ENCODE peak calls at places on chromosome 16, in five cellular contexts. One of them, this sample, is unnamed.

GRCh38 chr16:66476328-66477027 is 49.4 kb downstream of the BEAN1 start:
- DNase-seq in CD8-positive, alpha-beta T cell: peak
- DNase-seq in activated CD4-positive, alpha-beta T cell treated with anti-CD3 and anti-CD28 coated beads, Interleukin-2, amount 50 U/mL, for 1 hour: peak
- DNase-seq in HTR-8/SVneo: no peak
- DNase-seq in fibroblast of gingiva: no peak
- DNase-seq in this sample: no peak

GRCh38 chr16:87550510-87550961 is 51.8 kb upstream of the JPH3 start:
- DNase-seq in fibroblast of gingiva: no peak
- DNase-seq in CD8-positive, alpha-beta T cell: peak
- DNase-seq in activated CD4-positive, alpha-beta T cell treated with anti-CD3 and anti-CD28 coated beads, Interleukin-2, amount 50 U/mL, for 1 hour: peak
- DNase-seq in HTR-8/SVneo: no peak
- DNase-seq in this sample: peak

GRCh38 chr16:8852534-8852933 is 16.3 kb downstream of the CARHSP1 start:
- DNase-seq in HTR-8/SVneo: no peak
- DNase-seq in activated CD4-positive, alpha-beta T cell treated with anti-CD3 and anti-CD28 coated beads, Interleukin-2, amount 50 U/mL, for 1 hour: no peak
- DNase-seq in fibroblast of gingiva: no peak
- DNase-seq in CD8-positive, alpha-beta T cell: no peak
- DNase-seq in this sample: no peak

GRCh38 chr16:11896776-11897175 is 19.0 kb downstream of the GSPT1 start:
- DNase-seq in fibroblast of gingiva: peak
- DNase-seq in CD8-positive, alpha-beta T cell: no peak
- DNase-seq in activated CD4-positive, alpha-beta T cell treated with anti-CD3 and anti-CD28 coated beads, Interleukin-2, amount 50 U/mL, for 1 hour: no peak
- DNase-seq in HTR-8/SVneo: no peak
- DNase-seq in this sample: peak

GRCh38 chr16:12559714-12560113 is 244.0 kb downstream of the CPPED1 start:
- DNase-seq in fibroblast of gingiva: peak
- DNase-seq in CD8-positive, alpha-beta T cell: no peak
- DNase-seq in activated CD4-positive, alpha-beta T cell treated with anti-CD3 and anti-CD28 coated beads, Interleukin-2, amount 50 U/mL, for 1 hour: no peak
- DNase-seq in HTR-8/SVneo: no peak
- DNase-seq in this sample: no peak

GRCh38 chr16:67426950-67427349 is 4.0 kb upstream of the HSD11B2 start:
- DNase-seq in fibroblast of gingiva: no peak
- DNase-seq in activated CD4-positive, alpha-beta T cell treated with anti-CD3 and anti-CD28 coated beads, Interleukin-2, amount 50 U/mL, for 1 hour: no peak
- DNase-seq in HTR-8/SVneo: no peak
- DNase-seq in CD8-positive, alpha-beta T cell: no peak
- DNase-seq in this sample: no peak

GRCh38 chr16:76653390-76654026 is 376.3 kb downstream of the CNTNAP4 start:
- DNase-seq in CD8-positive, alpha-beta T cell: no peak
- DNase-seq in HTR-8/SVneo: no peak
- DNase-seq in fibroblast of gingiva: no peak
- DNase-seq in activated CD4-positive, alpha-beta T cell treated with anti-CD3 and anti-CD28 coated beads, Interleukin-2, amount 50 U/mL, for 1 hour: no peak
- DNase-seq in this sample: peak

GRCh38 chr16:68257906-68258800 is 6.2 kb upstream of the SLC7A6 start:
- DNase-seq in activated CD4-positive, alpha-beta T cell treated with anti-CD3 and anti-CD28 coated beads, Interleukin-2, amount 50 U/mL, for 1 hour: no peak
- DNase-seq in CD8-positive, alpha-beta T cell: no peak
- DNase-seq in fibroblast of gingiva: peak
- DNase-seq in HTR-8/SVneo: peak
- DNase-seq in this sample: no peak

GRCh38 chr16:48897698-48898205 is 287.8 kb upstream of the N4BP1 start:
- DNase-seq in fibroblast of gingiva: no peak
- DNase-seq in activated CD4-positive, alpha-beta T cell treated with anti-CD3 and anti-CD28 coated beads, Interleukin-2, amount 50 U/mL, for 1 hour: no peak
- DNase-seq in HTR-8/SVneo: no peak
- DNase-seq in CD8-positive, alpha-beta T cell: no peak
- DNase-seq in this sample: no peak

GRCh38 chr16:77683845-77684526 is 38.3 kb upstream of the NUDT7 start:
- DNase-seq in HTR-8/SVneo: no peak
- DNase-seq in CD8-positive, alpha-beta T cell: no peak
- DNase-seq in activated CD4-positive, alpha-beta T cell treated with anti-CD3 and anti-CD28 coated beads, Interleukin-2, amount 50 U/mL, for 1 hour: no peak
- DNase-seq in fibroblast of gingiva: no peak
- DNase-seq in this sample: peak

GRCh38 chr16:6177781-6178180 is 1080.2 kb upstream of the EEF2KMT start:
- DNase-seq in CD8-positive, alpha-beta T cell: no peak
- DNase-seq in fibroblast of gingiva: no peak
- DNase-seq in activated CD4-positive, alpha-beta T cell treated with anti-CD3 and anti-CD28 coated beads, Interleukin-2, amount 50 U/mL, for 1 hour: no peak
- DNase-seq in HTR-8/SVneo: no peak
- DNase-seq in this sample: no peak

GRCh38 chr16:85751665-85752501 is 987 bp upstream of the C16orf74 start:
- DNase-seq in fibroblast of gingiva: no peak
- DNase-seq in HTR-8/SVneo: peak
- DNase-seq in activated CD4-positive, alpha-beta T cell treated with anti-CD3 and anti-CD28 coated beads, Interleukin-2, amount 50 U/mL, for 1 hour: no peak
- DNase-seq in CD8-positive, alpha-beta T cell: no peak
- DNase-seq in this sample: no peak

GRCh38 chr16:81313731-81314602 is 795 bp upstream of the GAN start:
- DNase-seq in fibroblast of gingiva: no peak
- DNase-seq in HTR-8/SVneo: no peak
- DNase-seq in activated CD4-positive, alpha-beta T cell treated with anti-CD3 and anti-CD28 coated beads, Interleukin-2, amount 50 U/mL, for 1 hour: no peak
- DNase-seq in CD8-positive, alpha-beta T cell: no peak
- DNase-seq in this sample: no peak

GRCh38 chr16:75317101-75317522 is 65.7 kb upstream of the BCAR1 start:
- DNase-seq in HTR-8/SVneo: no peak
- DNase-seq in fibroblast of gingiva: peak
- DNase-seq in activated CD4-positive, alpha-beta T cell treated with anti-CD3 and anti-CD28 coated beads, Interleukin-2, amount 50 U/mL, for 1 hour: no peak
- DNase-seq in CD8-positive, alpha-beta T cell: no peak
- DNase-seq in this sample: no peak

GRCh38 chr16:70437582-70438324 is 1.1 kb downstream of the ST3GAL2 start:
- DNase-seq in CD8-positive, alpha-beta T cell: no peak
- DNase-seq in activated CD4-positive, alpha-beta T cell treated with anti-CD3 and anti-CD28 coated beads, Interleukin-2, amount 50 U/mL, for 1 hour: no peak
- DNase-seq in HTR-8/SVneo: no peak
- DNase-seq in fibroblast of gingiva: peak
- DNase-seq in this sample: no peak

GRCh38 chr16:15777533-15778203 is 79.2 kb downstream of the MYH11 start:
- DNase-seq in activated CD4-positive, alpha-beta T cell treated with anti-CD3 and anti-CD28 coated beads, Interleukin-2, amount 50 U/mL, for 1 hour: no peak
- DNase-seq in CD8-positive, alpha-beta T cell: no peak
- DNase-seq in HTR-8/SVneo: peak
- DNase-seq in fibroblast of gingiva: peak
- DNase-seq in this sample: peak

GRCh38 chr16:85720319-85720637 is 30.6 kb downstream of the C16orf74 start:
- DNase-seq in CD8-positive, alpha-beta T cell: no peak
- DNase-seq in HTR-8/SVneo: peak
- DNase-seq in fibroblast of gingiva: no peak
- DNase-seq in activated CD4-positive, alpha-beta T cell treated with anti-CD3 and anti-CD28 coated beads, Interleukin-2, amount 50 U/mL, for 1 hour: no peak
- DNase-seq in this sample: no peak

GRCh38 chr16:8678068-8678927 is 3.9 kb downstream of the ABAT start:
- DNase-seq in fibroblast of gingiva: no peak
- DNase-seq in activated CD4-positive, alpha-beta T cell treated with anti-CD3 and anti-CD28 coated beads, Interleukin-2, amount 50 U/mL, for 1 hour: no peak
- DNase-seq in HTR-8/SVneo: no peak
- DNase-seq in CD8-positive, alpha-beta T cell: no peak
- DNase-seq in this sample: no peak

GRCh38 chr16:52592216-52592592 is 45.3 kb upstream of the TOX3 start:
- DNase-seq in CD8-positive, alpha-beta T cell: no peak
- DNase-seq in HTR-8/SVneo: no peak
- DNase-seq in activated CD4-positive, alpha-beta T cell treated with anti-CD3 and anti-CD28 coated beads, Interleukin-2, amount 50 U/mL, for 1 hour: no peak
- DNase-seq in fibroblast of gingiva: no peak
- DNase-seq in this sample: no peak